ENCODE peak calls at places on chromosomes 16 and 17, in five cellular contexts. A is T follicular helper cell, C is activated T-cell treated with anti-CD3 and anti-CD28 coated beads for 1 hour, Q is T-helper 1 cell, Y is non-pigmented ciliary epithelial cell. I is an unnamed sample.

GRCh38 chr16:82657239-82657638 is 30.5 kb downstream of the CDH13 start:
- DNase-seq in Q (no peak), C (no peak), Y (no peak), A (no peak), I (no peak)

GRCh38 chr16:49977427-49977826 is 47.6 kb upstream of the CNEP1R1 start:
- DNase-seq in Y (no peak), Q (no peak), A (no peak), C (no peak), I (no peak)

GRCh38 chr16:11183035-11183812 is 72.8 kb downstream of the SOCS1 start:
- DNase-seq in A (no peak), C (no peak), Q (no peak), Y (no peak), I (no peak)

GRCh38 chr17:40422990-40423611 is 5.4 kb upstream of the TOP2A start:
- DNase-seq in Y (no peak), C (no peak), A (no peak), Q (no peak), I (no peak)

GRCh38 chr17:28475151-28475900 is 1.9 kb downstream of the SLC13A2 start:
- DNase-seq in A (no peak), Q (no peak), C (no peak), Y (no peak), I (no peak)

GRCh38 chr17:21174719-21175118 is 39.2 kb downstream of the TMEM11 start:
- DNase-seq in Y (no peak), C (no peak), Q (no peak), A (no peak), I (no peak)

GRCh38 chr16:890716-891352 is 80.0 kb downstream of the LMF1 start:
- DNase-seq in Q (no peak), Y (no peak), C (no peak), A (no peak), I (no peak)

GRCh38 chr17:27760069-27760885 is 40.1 kb downstream of the NOS2 start:
- DNase-seq in Q (peak), A (peak), Y (no peak), C (peak), I (peak)

GRCh38 chr17:21129023-21129681 is 2.4 kb downstream of the DHRS7B start:
- DNase-seq in C (no peak), Y (no peak), A (no peak), Q (no peak), I (no peak)

GRCh38 chr16:14070877-14071575 is at the start of gene MRTFB:
- DNase-seq in Y (no peak), Q (peak), A (peak), C (peak), I (peak)

GRCh38 chr16:30985401-30986128 is 558 bp downstream of the HSD3B7 start:
- DNase-seq in Q (no peak), A (no peak), C (no peak), Y (no peak), I (peak)

GRCh38 chr16:30867747-30868146 is 26.1 kb downstream of the BCL7C start:
- DNase-seq in C (no peak), Q (no peak), A (no peak), Y (no peak), I (no peak)

GRCh38 chr16:10080031-10080772 is 102.0 kb downstream of the GRIN2A start:
- DNase-seq in A (no peak), Q (no peak), C (no peak), Y (peak), I (no peak)

GRCh38 chr17:17243163-17243562 is 6.2 kb upstream of the FLCN start:
- DNase-seq in Q (no peak), Y (no peak), A (no peak), C (no peak), I (no peak)

GRCh38 chr17:81926451-81927144 is 937 bp downstream of the MAFG start:
- DNase-seq in C (peak), Q (no peak), A (peak), Y (no peak), I (peak)

I was measured in T-helper 2 cell.